ENCODE peak calls at places on chromosome 19, in seven cellular contexts. Z is nucleus accumbens, E is foreskin fibroblast, P is EH, A is thyroid gland, T is HuH-7.5, L is GM04504. O is an unnamed sample.

GRCh38 chr19:55208880-55209429 is 346 bp downstream of the PTPRH start:
- DNase-seq in Z (no peak), E (no peak), P (no peak), A (no peak), T (no peak), L (no peak), O (no peak)

GRCh38 chr19:16262618-16263017 is 62.0 kb upstream of the KLF2 start:
- DNase-seq in Z (no peak), E (no peak), P (no peak), A (no peak), T (peak; percentile 89), L (no peak), O (no peak)

GRCh38 chr19:29675650-29676186 is 10.5 kb downstream of the PLEKHF1 start:
- DNase-seq in Z (peak; percentile 58), E (no peak), P (no peak), A (no peak), T (no peak), L (no peak), O (no peak)

GRCh38 chr19:20186163-20186562 is 19.1 kb downstream of the ZNF486 start:
- DNase-seq in Z (no peak), E (no peak), P (no peak), A (no peak), T (no peak), L (peak; percentile 2), O (peak; percentile 43)

GRCh38 chr19:46494936-46495788 is 505 bp downstream of the PNMA8B start:
- DNase-seq in Z (no peak), E (no peak), P (no peak), A (no peak), T (no peak), L (no peak), O (no peak)

GRCh38 chr19:20840371-20840770 is 64.3 kb downstream of the ZNF66 start:
- DNase-seq in Z (no peak), E (no peak), P (no peak), A (no peak), T (no peak), L (no peak), O (no peak)

GRCh38 chr19:13763300-13763699 is 1.0 kb upstream of the MRI1 start:
- DNase-seq in Z (no peak), E (no peak), P (no peak), A (no peak), T (no peak), L (no peak), O (no peak)

GRCh38 chr19:4493929-4494690 is 22.0 kb downstream of the HDGFL2 start:
- DNase-seq in Z (no peak), E (no peak), P (no peak), A (no peak), T (no peak), L (no peak), O (no peak)

GRCh38 chr19:49499030-49499670 is 2.9 kb downstream of the RPS11 start:
- DNase-seq in Z (no peak), E (peak; percentile 6), P (no peak), A (no peak), T (no peak), L (no peak), O (no peak)

GRCh38 chr19:43872547-43873336 is 45.6 kb downstream of the ZNF283 start:
- DNase-seq in Z (no peak), E (no peak), P (peak; percentile 15), A (no peak), T (no peak), L (no peak), O (no peak)

GRCh38 chr19:32861596-32861995 is 8.0 kb downstream of the SLC7A9 start:
- DNase-seq in Z (no peak), E (no peak), P (no peak), A (peak; percentile 79), T (no peak), L (no peak), O (no peak)

GRCh38 chr19:30676990-30677679 is 305.0 kb downstream of the ZNF536 start:
- DNase-seq in Z (no peak), E (no peak), P (no peak), A (no peak), T (no peak), L (no peak), O (no peak)

GRCh38 chr19:17448190-17448967 is at the start of gene TMEM221:
- DNase-seq in Z (no peak), E (peak; percentile 63), P (peak; percentile 35), A (peak; percentile 23), T (peak; percentile 80), L (no peak), O (peak; percentile 69)

O was measured in GM23248.